ENCODE peak calls at places on chromosomes 1 and 21, in seven cellular contexts. One of them, this sample, is unnamed.

GRCh38 chr1:211236633-211237321 is 22.4 kb upstream of the RCOR3 start:
- DNase-seq in body of pancreas: no peak
- DNase-seq in activated T-cell treated with anti-CD3 and anti-CD28 coated beads for 48 hours: no peak
- DNase-seq in NCI-H2171: no peak
- DNase-seq in substantia nigra: no peak
- DNase-seq in NCI-H1092: no peak
- DNase-seq in stimulated activated naive CD8-positive, alpha-beta T cell treated with anti-CD3 and anti-CD28 coated beads, Interleukin-15, amount 100 ng/mL, for 72 hours: no peak
- DNase-seq in this sample: no peak

GRCh38 chr1:115135681-115136080 is 46.4 kb upstream of the TSPAN2 start:
- DNase-seq in body of pancreas: no peak
- DNase-seq in activated T-cell treated with anti-CD3 and anti-CD28 coated beads for 48 hours: no peak
- DNase-seq in NCI-H2171: no peak
- DNase-seq in substantia nigra: no peak
- DNase-seq in NCI-H1092: no peak
- DNase-seq in stimulated activated naive CD8-positive, alpha-beta T cell treated with anti-CD3 and anti-CD28 coated beads, Interleukin-15, amount 100 ng/mL, for 72 hours: no peak
- DNase-seq in this sample: no peak

GRCh38 chr1:60280256-60280655 is 206.7 kb upstream of the C1orf87 start:
- DNase-seq in body of pancreas: peak
- DNase-seq in activated T-cell treated with anti-CD3 and anti-CD28 coated beads for 48 hours: no peak
- DNase-seq in NCI-H2171: peak
- DNase-seq in substantia nigra: no peak
- DNase-seq in NCI-H1092: no peak
- DNase-seq in stimulated activated naive CD8-positive, alpha-beta T cell treated with anti-CD3 and anti-CD28 coated beads, Interleukin-15, amount 100 ng/mL, for 72 hours: no peak
- DNase-seq in this sample: no peak

GRCh38 chr1:168320805-168321577 is 40.3 kb downstream of the TBX19 start:
- DNase-seq in body of pancreas: peak
- DNase-seq in activated T-cell treated with anti-CD3 and anti-CD28 coated beads for 48 hours: no peak
- DNase-seq in NCI-H2171: no peak
- DNase-seq in substantia nigra: no peak
- DNase-seq in NCI-H1092: no peak
- DNase-seq in stimulated activated naive CD8-positive, alpha-beta T cell treated with anti-CD3 and anti-CD28 coated beads, Interleukin-15, amount 100 ng/mL, for 72 hours: no peak
- DNase-seq in this sample: no peak

GRCh38 chr1:196858811-196859210 is 29.0 kb upstream of the CFHR4 start:
- DNase-seq in body of pancreas: no peak
- DNase-seq in activated T-cell treated with anti-CD3 and anti-CD28 coated beads for 48 hours: no peak
- DNase-seq in NCI-H2171: no peak
- DNase-seq in substantia nigra: no peak
- DNase-seq in NCI-H1092: no peak
- DNase-seq in stimulated activated naive CD8-positive, alpha-beta T cell treated with anti-CD3 and anti-CD28 coated beads, Interleukin-15, amount 100 ng/mL, for 72 hours: no peak
- DNase-seq in this sample: no peak

GRCh38 chr1:224656342-224656741 is 40.2 kb downstream of the CNIH3 start:
- DNase-seq in body of pancreas: no peak
- DNase-seq in activated T-cell treated with anti-CD3 and anti-CD28 coated beads for 48 hours: no peak
- DNase-seq in NCI-H2171: no peak
- DNase-seq in substantia nigra: no peak
- DNase-seq in NCI-H1092: no peak
- DNase-seq in stimulated activated naive CD8-positive, alpha-beta T cell treated with anti-CD3 and anti-CD28 coated beads, Interleukin-15, amount 100 ng/mL, for 72 hours: no peak
- DNase-seq in this sample: no peak

GRCh38 chr1:211886551-211886950 is 56.0 kb upstream of the LPGAT1 start:
- DNase-seq in body of pancreas: no peak
- DNase-seq in activated T-cell treated with anti-CD3 and anti-CD28 coated beads for 48 hours: no peak
- DNase-seq in NCI-H2171: no peak
- DNase-seq in substantia nigra: no peak
- DNase-seq in NCI-H1092: no peak
- DNase-seq in stimulated activated naive CD8-positive, alpha-beta T cell treated with anti-CD3 and anti-CD28 coated beads, Interleukin-15, amount 100 ng/mL, for 72 hours: no peak
- DNase-seq in this sample: no peak

GRCh38 chr21:25735221-25735894 is 586 bp downstream of the GABPA start:
- DNase-seq in body of pancreas: peak
- DNase-seq in activated T-cell treated with anti-CD3 and anti-CD28 coated beads for 48 hours: peak
- DNase-seq in NCI-H2171: peak
- DNase-seq in substantia nigra: peak
- DNase-seq in NCI-H1092: peak
- DNase-seq in stimulated activated naive CD8-positive, alpha-beta T cell treated with anti-CD3 and anti-CD28 coated beads, Interleukin-15, amount 100 ng/mL, for 72 hours: peak
- DNase-seq in this sample: peak

GRCh38 chr1:5999711-6000443 is 7.7 kb upstream of the NPHP4 start:
- DNase-seq in body of pancreas: peak
- DNase-seq in activated T-cell treated with anti-CD3 and anti-CD28 coated beads for 48 hours: no peak
- DNase-seq in NCI-H2171: no peak
- DNase-seq in substantia nigra: no peak
- DNase-seq in NCI-H1092: no peak
- DNase-seq in stimulated activated naive CD8-positive, alpha-beta T cell treated with anti-CD3 and anti-CD28 coated beads, Interleukin-15, amount 100 ng/mL, for 72 hours: no peak
- DNase-seq in this sample: no peak

GRCh38 chr1:81878538-81878937 is 77.8 kb downstream of the ADGRL2 start:
- DNase-seq in body of pancreas: no peak
- DNase-seq in activated T-cell treated with anti-CD3 and anti-CD28 coated beads for 48 hours: no peak
- DNase-seq in NCI-H2171: no peak
- DNase-seq in substantia nigra: no peak
- DNase-seq in NCI-H1092: no peak
- DNase-seq in stimulated activated naive CD8-positive, alpha-beta T cell treated with anti-CD3 and anti-CD28 coated beads, Interleukin-15, amount 100 ng/mL, for 72 hours: no peak
- DNase-seq in this sample: no peak

GRCh38 chr1:206898909-206899431 is 1.7 kb downstream of the IL24 start:
- DNase-seq in body of pancreas: no peak
- DNase-seq in activated T-cell treated with anti-CD3 and anti-CD28 coated beads for 48 hours: no peak
- DNase-seq in NCI-H2171: no peak
- DNase-seq in substantia nigra: no peak
- DNase-seq in NCI-H1092: no peak
- DNase-seq in stimulated activated naive CD8-positive, alpha-beta T cell treated with anti-CD3 and anti-CD28 coated beads, Interleukin-15, amount 100 ng/mL, for 72 hours: no peak
- DNase-seq in this sample: no peak

GRCh38 chr1:225834417-225835329 is 24.7 kb downstream of the EPHX1 start:
- DNase-seq in body of pancreas: peak
- DNase-seq in activated T-cell treated with anti-CD3 and anti-CD28 coated beads for 48 hours: no peak
- DNase-seq in NCI-H2171: peak
- DNase-seq in substantia nigra: no peak
- DNase-seq in NCI-H1092: peak
- DNase-seq in stimulated activated naive CD8-positive, alpha-beta T cell treated with anti-CD3 and anti-CD28 coated beads, Interleukin-15, amount 100 ng/mL, for 72 hours: no peak
- DNase-seq in this sample: no peak

GRCh38 chr1:7002728-7003127 is 217.5 kb downstream of the CAMTA1 start:
- DNase-seq in body of pancreas: no peak
- DNase-seq in activated T-cell treated with anti-CD3 and anti-CD28 coated beads for 48 hours: no peak
- DNase-seq in NCI-H2171: no peak
- DNase-seq in substantia nigra: no peak
- DNase-seq in NCI-H1092: no peak
- DNase-seq in stimulated activated naive CD8-positive, alpha-beta T cell treated with anti-CD3 and anti-CD28 coated beads, Interleukin-15, amount 100 ng/mL, for 72 hours: no peak
- DNase-seq in this sample: no peak

GRCh38 chr1:235495030-235495429 is 9.2 kb downstream of the B3GALNT2 start:
- DNase-seq in body of pancreas: no peak
- DNase-seq in activated T-cell treated with anti-CD3 and anti-CD28 coated beads for 48 hours: no peak
- DNase-seq in NCI-H2171: no peak
- DNase-seq in substantia nigra: no peak
- DNase-seq in NCI-H1092: no peak
- DNase-seq in stimulated activated naive CD8-positive, alpha-beta T cell treated with anti-CD3 and anti-CD28 coated beads, Interleukin-15, amount 100 ng/mL, for 72 hours: no peak
- DNase-seq in this sample: no peak

GRCh38 chr1:233168384-233168783 is 127.1 kb downstream of the PCNX2 start:
- DNase-seq in body of pancreas: no peak
- DNase-seq in activated T-cell treated with anti-CD3 and anti-CD28 coated beads for 48 hours: no peak
- DNase-seq in NCI-H2171: no peak
- DNase-seq in substantia nigra: no peak
- DNase-seq in NCI-H1092: no peak
- DNase-seq in stimulated activated naive CD8-positive, alpha-beta T cell treated with anti-CD3 and anti-CD28 coated beads, Interleukin-15, amount 100 ng/mL, for 72 hours: no peak
- DNase-seq in this sample: no peak

GRCh38 chr1:108951242-108951641 is 12.0 kb downstream of the CLCC1 start:
- DNase-seq in body of pancreas: no peak
- DNase-seq in activated T-cell treated with anti-CD3 and anti-CD28 coated beads for 48 hours: no peak
- DNase-seq in NCI-H2171: no peak
- DNase-seq in substantia nigra: no peak
- DNase-seq in NCI-H1092: no peak
- DNase-seq in stimulated activated naive CD8-positive, alpha-beta T cell treated with anti-CD3 and anti-CD28 coated beads, Interleukin-15, amount 100 ng/mL, for 72 hours: no peak
- DNase-seq in this sample: no peak

GRCh38 chr21:33751120-33751519 is 108.8 kb downstream of the ITSN1 start:
- DNase-seq in body of pancreas: no peak
- DNase-seq in activated T-cell treated with anti-CD3 and anti-CD28 coated beads for 48 hours: no peak
- DNase-seq in NCI-H2171: no peak
- DNase-seq in substantia nigra: no peak
- DNase-seq in NCI-H1092: no peak
- DNase-seq in stimulated activated naive CD8-positive, alpha-beta T cell treated with anti-CD3 and anti-CD28 coated beads, Interleukin-15, amount 100 ng/mL, for 72 hours: no peak
- DNase-seq in this sample: no peak

GRCh38 chr1:107689157-107689556 is 275.8 kb downstream of the VAV3 start:
- DNase-seq in body of pancreas: no peak
- DNase-seq in activated T-cell treated with anti-CD3 and anti-CD28 coated beads for 48 hours: no peak
- DNase-seq in NCI-H2171: no peak
- DNase-seq in substantia nigra: no peak
- DNase-seq in NCI-H1092: no peak
- DNase-seq in stimulated activated naive CD8-positive, alpha-beta T cell treated with anti-CD3 and anti-CD28 coated beads, Interleukin-15, amount 100 ng/mL, for 72 hours: no peak
- DNase-seq in this sample: no peak